ENCODE peak calls at places on chromosomes 7 and 10, in seven cellular contexts. F, J, Y, I, S, Z and B are unnamed samples.

GRCh38 chr7:2199528-2199927 is 33.2 kb downstream of the MAD1L1 start:
- DNase-seq in F (no peak), I (no peak), Y (no peak), Z (no peak), S (no peak), J (no peak), B (no peak)

GRCh38 chr7:106421181-106421762 is 136.5 kb upstream of the NAMPT start:
- DNase-seq in F (no peak), Z (no peak), I (peak; percentile 96), Y (peak; percentile 74), S (no peak), J (no peak), B (peak; percentile 81)

GRCh38 chr10:98908868-98909267 is 326.8 kb downstream of the HPSE2 start:
- DNase-seq in Y (no peak), Z (no peak), S (no peak), I (no peak), F (no peak), J (no peak), B (no peak)

GRCh38 chr10:132878091-132878729 is 64.2 kb downstream of the CFAP46 start:
- DNase-seq in Z (no peak), I (no peak), J (no peak), Y (no peak), S (no peak), F (no peak), B (no peak)

GRCh38 chr10:30476511-30476910 is 42.5 kb downstream of the MAP3K8 start:
- DNase-seq in I (no peak), Z (no peak), F (no peak), J (no peak), S (no peak), Y (no peak), B (no peak)

GRCh38 chr7:143374556-143374955 is 6.6 kb upstream of the ZYX start:
- DNase-seq in Y (no peak), J (no peak), S (no peak), Z (no peak), I (no peak), F (no peak), B (no peak)

GRCh38 chr7:106101726-106102125 is 10.4 kb downstream of the SYPL1 start:
- DNase-seq in I (peak; percentile 70), J (no peak), F (no peak), Y (no peak), Z (no peak), S (no peak), B (no peak)

GRCh38 chr10:84237199-84238051 is 3.9 kb downstream of the LRIT1 start:
- DNase-seq in Y (no peak), S (no peak), Z (no peak), J (peak; percentile 50), F (no peak), I (no peak), B (no peak)

GRCh38 chr7:118057404-118057803 is 126.6 kb upstream of the LSM8 start:
- DNase-seq in Y (peak; percentile 93), J (no peak), Z (no peak), S (no peak), I (peak; percentile 3), F (no peak), B (no peak)

GRCh38 chr7:100867040-100867795 is at the start of gene TRIP6:
- DNase-seq in Y (peak; percentile 82), I (peak; percentile 94), J (peak; percentile 88), S (no peak), F (no peak), Z (no peak), B (peak; percentile 93)

GRCh38 chr7:128954830-128955797 is 17.4 kb downstream of the IRF5 start:
- DNase-seq in Y (peak; percentile 66), I (peak; percentile 83), Z (no peak), J (no peak), S (peak; percentile 74), F (no peak), B (peak; percentile 29)

GRCh38 chr7:22688034-22688433 is 39.0 kb upstream of the IL6 start:
- DNase-seq in Y (no peak), I (no peak), F (no peak), Z (no peak), S (no peak), J (no peak), B (peak; percentile 65)

GRCh38 chr10:116809528-116810500 is 39.5 kb upstream of the ENO4 start:
- DNase-seq in S (no peak), Y (peak; percentile 44), I (no peak), F (no peak), J (peak; percentile 52), Z (no peak), B (no peak)

GRCh38 chr7:143979359-143979758 is 20.8 kb upstream of the OR6B1 start:
- DNase-seq in J (no peak), Z (no peak), S (no peak), Y (peak; percentile 33), I (peak; percentile 76), F (peak; percentile 22), B (peak; percentile 56)

GRCh38 chr10:29465384-29465783 is 169.4 kb downstream of the SVIL start:
- DNase-seq in F (no peak), Y (no peak), S (no peak), I (no peak), Z (no peak), J (no peak), B (no peak)
- TF ChIP-seq CTCF in F (no peak), Y (peak; percentile 31), S (peak; percentile 51), I (no peak), Z (no peak), J (no peak), B (peak; percentile 30)

DNA sequence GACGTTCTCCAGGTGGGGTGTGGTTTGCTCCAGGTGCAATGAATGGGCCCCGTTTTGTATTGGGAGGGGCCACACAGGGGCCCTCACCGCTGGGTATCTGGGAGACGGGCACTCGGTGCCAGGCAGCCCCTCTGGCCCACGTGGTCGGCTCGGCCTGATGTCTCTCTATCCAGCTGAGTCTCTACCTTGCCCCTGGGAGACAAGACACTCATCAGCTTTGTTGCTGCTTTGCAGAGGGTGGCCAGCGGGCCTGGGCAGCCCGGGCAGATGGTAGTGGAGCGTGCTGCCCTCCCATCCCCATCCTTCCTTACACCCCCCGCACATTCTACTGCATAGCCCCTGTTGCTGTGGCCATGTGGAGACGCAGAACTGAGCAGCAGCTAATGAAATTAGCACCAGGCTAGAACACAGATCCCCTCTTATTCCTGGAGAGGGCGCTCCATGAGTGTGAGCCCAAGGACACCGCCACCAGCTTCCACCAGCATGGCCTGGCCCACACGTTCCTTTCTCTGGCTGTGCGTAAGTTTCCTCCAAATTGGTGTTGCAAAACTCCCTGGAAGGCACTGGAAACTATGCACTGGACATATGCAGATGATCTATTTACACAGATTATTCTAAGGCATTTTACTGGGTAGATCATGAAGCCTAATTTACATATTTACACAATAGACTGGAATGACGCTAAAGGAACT is 455.8 kb upstream of the FOXK1 start:
- DNase-seq in Z (no peak), F (no peak), J (no peak), I (no peak), S (no peak), Y (no peak), B (no peak)
- TF ChIP-seq CTCF in Z (no peak), F (no peak), J (no peak), I (no peak), S (no peak), Y (no peak), B (no peak)

GRCh38 chr7:134553976-134554375 is 5.1 kb downstream of the AKR1B15 start:
- DNase-seq in F (no peak), I (no peak), Z (no peak), S (peak; percentile 14), Y (peak; percentile 46), J (peak; percentile 15), B (no peak)
- TF ChIP-seq CTCF in F (peak; percentile 39), I (peak; percentile 25), Z (no peak), S (peak; percentile 33), Y (peak; percentile 50), J (no peak), B (peak; percentile 29)

GRCh38 chr7:40043164-40043563 is 91.3 kb downstream of the MPLKIP start:
- DNase-seq in J (no peak), Z (no peak), I (no peak), F (no peak), S (no peak), Y (no peak), B (no peak)

DNA sequence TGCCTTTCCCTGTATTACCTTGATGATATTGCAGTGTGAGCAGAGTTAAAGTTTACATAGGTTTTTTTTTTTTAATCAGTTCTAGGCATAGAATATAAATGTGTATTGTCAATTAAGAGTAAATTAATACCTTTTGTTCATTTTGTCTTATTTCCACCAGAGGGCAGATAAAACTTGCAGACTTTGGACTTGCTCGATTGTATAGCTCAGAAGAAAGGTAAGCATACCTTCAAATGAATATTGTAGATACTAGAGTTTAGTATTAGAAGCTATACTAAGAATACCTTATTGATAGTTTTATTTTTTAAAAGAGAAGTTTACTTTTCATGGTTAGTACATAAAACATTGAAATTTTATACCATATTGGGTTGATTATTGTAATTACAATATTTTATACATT is 86.8 kb downstream of the MPLKIP start:
- DNase-seq in F (no peak), J (no peak), Y (no peak), Z (no peak), S (peak; percentile 32), I (no peak), B (no peak)
- TF ChIP-seq CTCF in F (no peak), J (no peak), Y (peak; percentile 24), Z (no peak), S (peak; percentile 71), I (peak; percentile 17), B (no peak)

GRCh38 chr7:83934118-83934734 is 260.4 kb downstream of the SEMA3A start:
- DNase-seq in Y (no peak), S (no peak), J (no peak), F (no peak), I (no peak), Z (no peak), B (no peak)
- TF ChIP-seq CTCF in Y (peak; percentile 20), S (peak; percentile 65), J (peak; percentile 38), F (no peak), I (peak; percentile 14), Z (no peak), B (no peak)

DNA sequence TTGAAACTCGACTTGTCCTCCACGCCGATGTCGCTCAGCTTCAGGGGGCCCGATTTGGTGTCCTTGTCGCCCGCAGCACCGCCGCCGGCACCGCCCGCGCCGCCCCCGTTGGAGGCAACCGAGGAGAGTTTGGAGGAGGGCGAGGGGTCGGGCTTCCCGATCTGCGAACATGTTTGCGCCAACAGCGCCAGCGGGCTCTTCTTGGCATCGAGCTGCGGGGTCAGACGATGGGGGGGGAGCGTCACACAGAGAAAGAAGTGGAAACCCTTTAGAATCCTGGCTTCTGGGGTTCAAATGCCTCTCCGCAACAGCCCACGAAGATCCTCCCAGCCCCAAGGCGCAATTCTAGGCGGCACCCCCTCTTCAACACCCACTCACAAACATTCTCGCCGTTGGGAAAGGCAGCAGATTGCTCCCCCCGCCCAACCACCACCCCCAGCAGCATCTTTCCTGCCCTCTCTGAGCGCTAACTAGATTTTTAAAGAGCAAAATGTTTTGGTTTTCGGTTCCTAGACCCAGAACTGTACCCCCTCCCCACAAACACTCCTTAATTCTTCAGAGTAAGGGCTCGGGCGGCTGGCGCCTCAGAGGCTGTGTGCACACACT is 1.3 kb downstream of the ZNF503 start:
- DNase-seq in S (no peak), J (no peak), F (no peak), Z (no peak), I (peak; percentile 36), Y (no peak), B (no peak)
- TF ChIP-seq CTCF in S (no peak), J (no peak), F (peak; percentile 54), Z (no peak), I (no peak), Y (no peak), B (no peak)

GRCh38 chr10:25768167-25768566 is 165.9 kb upstream of the MYO3A start:
- DNase-seq in J (no peak), F (no peak), Y (no peak), I (no peak), Z (no peak), S (peak; percentile 6), B (no peak)
- TF ChIP-seq CTCF in J (no peak), F (peak; percentile 11), Y (no peak), I (no peak), Z (no peak), S (peak; percentile 34), B (no peak)